ENCODE peak calls at places on chromosomes 16 and 17, in six cellular contexts. One of them, this sample, is unnamed.

GRCh38 chr17:7459961-7460545 is 15.2 kb downstream of the CHRNB1 start:
- DNase-seq in body of pancreas: no peak
- DNase-seq in heart right ventricle: no peak
- DNase-seq in T-helper 2 cell treated with Interferon-gamma antibody and Interleukin-4, amounts not matched to agents 5 μg/mL and 100 μg/mL, for 36 hours: no peak
- DNase-seq in frontal cortex: no peak
- DNase-seq in AG09319: no peak
- DNase-seq in this sample: no peak

GRCh38 chr17:35969558-35970442 is 11.5 kb downstream of the CCL16 start:
- DNase-seq in body of pancreas: peak; percentile 86
- DNase-seq in heart right ventricle: peak; percentile 79
- DNase-seq in T-helper 2 cell treated with Interferon-gamma antibody and Interleukin-4, amounts not matched to agents 5 μg/mL and 100 μg/mL, for 36 hours: peak; percentile 45
- DNase-seq in frontal cortex: peak; percentile 19
- DNase-seq in AG09319: peak; percentile 47
- DNase-seq in this sample: peak; percentile 85

GRCh38 chr16:55569025-55569424 is 2.5 kb downstream of the CAPNS2 start:
- DNase-seq in body of pancreas: no peak
- DNase-seq in heart right ventricle: no peak
- DNase-seq in T-helper 2 cell treated with Interferon-gamma antibody and Interleukin-4, amounts not matched to agents 5 μg/mL and 100 μg/mL, for 36 hours: no peak
- DNase-seq in frontal cortex: no peak
- DNase-seq in AG09319: no peak
- DNase-seq in this sample: no peak

GRCh38 chr17:65627892-65628622 is 66.6 kb upstream of the AXIN2 start:
- DNase-seq in body of pancreas: peak; percentile 55
- DNase-seq in heart right ventricle: no peak
- DNase-seq in T-helper 2 cell treated with Interferon-gamma antibody and Interleukin-4, amounts not matched to agents 5 μg/mL and 100 μg/mL, for 36 hours: no peak
- DNase-seq in frontal cortex: no peak
- DNase-seq in AG09319: peak; percentile 16
- DNase-seq in this sample: no peak

GRCh38 chr17:2393184-2393953 is 7.5 kb downstream of the MNT start:
- DNase-seq in body of pancreas: peak; percentile 92
- DNase-seq in heart right ventricle: peak; percentile 87
- DNase-seq in T-helper 2 cell treated with Interferon-gamma antibody and Interleukin-4, amounts not matched to agents 5 μg/mL and 100 μg/mL, for 36 hours: peak; percentile 88
- DNase-seq in frontal cortex: peak; percentile 95
- DNase-seq in AG09319: no peak
- DNase-seq in this sample: peak; percentile 93

GRCh38 chr16:57092786-57093301 is 461 bp downstream of the CPNE2 start:
- DNase-seq in body of pancreas: peak; percentile 20
- DNase-seq in heart right ventricle: no peak
- DNase-seq in T-helper 2 cell treated with Interferon-gamma antibody and Interleukin-4, amounts not matched to agents 5 μg/mL and 100 μg/mL, for 36 hours: no peak
- DNase-seq in frontal cortex: peak; percentile 77
- DNase-seq in AG09319: no peak
- DNase-seq in this sample: peak; percentile 44

GRCh38 chr16:8764486-8765250 is 32.8 kb downstream of the TMEM186 start:
- DNase-seq in body of pancreas: no peak
- DNase-seq in heart right ventricle: no peak
- DNase-seq in T-helper 2 cell treated with Interferon-gamma antibody and Interleukin-4, amounts not matched to agents 5 μg/mL and 100 μg/mL, for 36 hours: no peak
- DNase-seq in frontal cortex: no peak
- DNase-seq in AG09319: no peak
- DNase-seq in this sample: no peak

GRCh38 chr17:33328129-33328528 is 35.0 kb upstream of the ASIC2 start:
- DNase-seq in body of pancreas: no peak
- DNase-seq in heart right ventricle: no peak
- DNase-seq in T-helper 2 cell treated with Interferon-gamma antibody and Interleukin-4, amounts not matched to agents 5 μg/mL and 100 μg/mL, for 36 hours: no peak
- DNase-seq in frontal cortex: no peak
- DNase-seq in AG09319: no peak
- DNase-seq in this sample: no peak

GRCh38 chr16:1689853-1690252 is 11.8 kb downstream of the JPT2 start:
- DNase-seq in body of pancreas: no peak
- DNase-seq in heart right ventricle: no peak
- DNase-seq in T-helper 2 cell treated with Interferon-gamma antibody and Interleukin-4, amounts not matched to agents 5 μg/mL and 100 μg/mL, for 36 hours: no peak
- DNase-seq in frontal cortex: no peak
- DNase-seq in AG09319: no peak
- DNase-seq in this sample: no peak

GRCh38 chr17:47692895-47693666 is 880 bp upstream of the TBKBP1 start:
- DNase-seq in body of pancreas: peak; percentile 66
- DNase-seq in heart right ventricle: no peak
- DNase-seq in T-helper 2 cell treated with Interferon-gamma antibody and Interleukin-4, amounts not matched to agents 5 μg/mL and 100 μg/mL, for 36 hours: no peak
- DNase-seq in frontal cortex: peak; percentile 22
- DNase-seq in AG09319: no peak
- DNase-seq in this sample: no peak

GRCh38 chr16:75113046-75113491 is 3.5 kb downstream of the LDHD start:
- DNase-seq in body of pancreas: no peak
- DNase-seq in heart right ventricle: no peak
- DNase-seq in T-helper 2 cell treated with Interferon-gamma antibody and Interleukin-4, amounts not matched to agents 5 μg/mL and 100 μg/mL, for 36 hours: no peak
- DNase-seq in frontal cortex: no peak
- DNase-seq in AG09319: no peak
- DNase-seq in this sample: no peak

GRCh38 chr17:41360291-41360995 is 9.2 kb downstream of the KRT33B start:
- DNase-seq in body of pancreas: no peak
- DNase-seq in heart right ventricle: no peak
- DNase-seq in T-helper 2 cell treated with Interferon-gamma antibody and Interleukin-4, amounts not matched to agents 5 μg/mL and 100 μg/mL, for 36 hours: no peak
- DNase-seq in frontal cortex: no peak
- DNase-seq in AG09319: no peak
- DNase-seq in this sample: no peak

GRCh38 chr16:3810198-3810664 is 70.3 kb downstream of the CREBBP start:
- DNase-seq in body of pancreas: no peak
- DNase-seq in heart right ventricle: no peak
- DNase-seq in T-helper 2 cell treated with Interferon-gamma antibody and Interleukin-4, amounts not matched to agents 5 μg/mL and 100 μg/mL, for 36 hours: no peak
- DNase-seq in frontal cortex: no peak
- DNase-seq in AG09319: no peak
- DNase-seq in this sample: peak; percentile 65

GRCh38 chr17:6084226-6085161 is 14.3 kb downstream of the WSCD1 start:
- DNase-seq in body of pancreas: no peak
- DNase-seq in heart right ventricle: no peak
- DNase-seq in T-helper 2 cell treated with Interferon-gamma antibody and Interleukin-4, amounts not matched to agents 5 μg/mL and 100 μg/mL, for 36 hours: no peak
- DNase-seq in frontal cortex: peak; percentile 81
- DNase-seq in AG09319: no peak
- DNase-seq in this sample: no peak

GRCh38 chr16:69626256-69626655 is 60.5 kb downstream of the NFAT5 start:
- DNase-seq in body of pancreas: no peak
- DNase-seq in heart right ventricle: no peak
- DNase-seq in T-helper 2 cell treated with Interferon-gamma antibody and Interleukin-4, amounts not matched to agents 5 μg/mL and 100 μg/mL, for 36 hours: no peak
- DNase-seq in frontal cortex: no peak
- DNase-seq in AG09319: no peak
- DNase-seq in this sample: no peak

This sample was measured in GM12865.